ENCODE peak calls at places on chromosomes 5 and 9, in nine cellular contexts. One of them, this sample, is unnamed.

GRCh38 chr5:169256191-169256590 is 44.7 kb downstream of the SLIT3 start:
- DNase-seq in tibial nerve: no peak
- DNase-seq in AG09309: no peak
- DNase-seq in epithelial cell of esophagus: no peak
- DNase-seq in PC-3: no peak
- DNase-seq in CD8-positive, alpha-beta T cell: no peak
- DNase-seq in cardiac muscle cell: no peak
- DNase-seq in fibroblast of lung: no peak
- DNase-seq in DND-41: no peak
- DNase-seq in this sample: no peak

GRCh38 chr5:159286420-159287035 is 23.4 kb downstream of the UBLCP1 start:
- DNase-seq in tibial nerve: no peak
- DNase-seq in AG09309: peak; percentile 8
- DNase-seq in epithelial cell of esophagus: peak; percentile 63
- DNase-seq in PC-3: peak; percentile 49
- DNase-seq in CD8-positive, alpha-beta T cell: no peak
- DNase-seq in cardiac muscle cell: peak; percentile 48
- DNase-seq in fibroblast of lung: peak; percentile 34
- DNase-seq in DND-41: no peak
- DNase-seq in this sample: peak; percentile 56

GRCh38 chr9:129548571-129549135 is 72.2 kb downstream of the C9orf50 start:
- DNase-seq in tibial nerve: no peak
- DNase-seq in AG09309: no peak
- DNase-seq in epithelial cell of esophagus: no peak
- DNase-seq in PC-3: no peak
- DNase-seq in CD8-positive, alpha-beta T cell: no peak
- DNase-seq in cardiac muscle cell: no peak
- DNase-seq in fibroblast of lung: no peak
- DNase-seq in DND-41: no peak
- DNase-seq in this sample: no peak

GRCh38 chr9:14221119-14221518 is 92.8 kb downstream of the NFIB start:
- DNase-seq in tibial nerve: no peak
- DNase-seq in AG09309: no peak
- DNase-seq in epithelial cell of esophagus: no peak
- DNase-seq in PC-3: peak; percentile 56
- DNase-seq in CD8-positive, alpha-beta T cell: no peak
- DNase-seq in cardiac muscle cell: no peak
- DNase-seq in fibroblast of lung: peak; percentile 69
- DNase-seq in DND-41: no peak
- DNase-seq in this sample: no peak

GRCh38 chr9:32378993-32379729 is 5.3 kb upstream of the ACO1 start:
- DNase-seq in tibial nerve: peak; percentile 61
- DNase-seq in AG09309: peak; percentile 54
- DNase-seq in epithelial cell of esophagus: peak; percentile 83
- DNase-seq in PC-3: peak; percentile 81
- DNase-seq in CD8-positive, alpha-beta T cell: peak; percentile 32
- DNase-seq in cardiac muscle cell: peak; percentile 76
- DNase-seq in fibroblast of lung: peak; percentile 68
- DNase-seq in DND-41: peak; percentile 61
- DNase-seq in this sample: peak; percentile 85

GRCh38 chr5:142697356-142697807 is 11.5 kb upstream of the FGF1 start:
- DNase-seq in tibial nerve: no peak
- DNase-seq in AG09309: no peak
- DNase-seq in epithelial cell of esophagus: no peak
- DNase-seq in PC-3: no peak
- DNase-seq in CD8-positive, alpha-beta T cell: no peak
- DNase-seq in cardiac muscle cell: no peak
- DNase-seq in fibroblast of lung: peak; percentile 25
- DNase-seq in DND-41: no peak
- DNase-seq in this sample: peak; percentile 82

GRCh38 chr9:91428927-91429351 is 5.3 kb upstream of the NFIL3 start:
- DNase-seq in tibial nerve: peak; percentile 41
- DNase-seq in AG09309: no peak
- DNase-seq in epithelial cell of esophagus: peak; percentile 32
- DNase-seq in PC-3: no peak
- DNase-seq in CD8-positive, alpha-beta T cell: no peak
- DNase-seq in cardiac muscle cell: no peak
- DNase-seq in fibroblast of lung: no peak
- DNase-seq in DND-41: no peak
- DNase-seq in this sample: peak; percentile 86

GRCh38 chr5:132451387-132451786 is 39.2 kb downstream of the IRF1 start:
- DNase-seq in tibial nerve: no peak
- DNase-seq in AG09309: no peak
- DNase-seq in epithelial cell of esophagus: peak; percentile 47
- DNase-seq in PC-3: peak; percentile 60
- DNase-seq in CD8-positive, alpha-beta T cell: no peak
- DNase-seq in cardiac muscle cell: no peak
- DNase-seq in fibroblast of lung: peak; percentile 50
- DNase-seq in DND-41: no peak
- DNase-seq in this sample: peak; percentile 47

GRCh38 chr5:174145821-174146220 is 100.3 kb downstream of the NSG2 start:
- DNase-seq in tibial nerve: no peak
- DNase-seq in AG09309: no peak
- DNase-seq in epithelial cell of esophagus: no peak
- DNase-seq in PC-3: peak; percentile 16
- DNase-seq in CD8-positive, alpha-beta T cell: no peak
- DNase-seq in cardiac muscle cell: no peak
- DNase-seq in fibroblast of lung: peak; percentile 14
- DNase-seq in DND-41: no peak
- DNase-seq in this sample: peak; percentile 7

GRCh38 chr5:73480500-73480899 is 17.7 kb upstream of the BTF3 start:
- DNase-seq in tibial nerve: no peak
- DNase-seq in AG09309: no peak
- DNase-seq in epithelial cell of esophagus: no peak
- DNase-seq in PC-3: no peak
- DNase-seq in CD8-positive, alpha-beta T cell: no peak
- DNase-seq in cardiac muscle cell: no peak
- DNase-seq in fibroblast of lung: no peak
- DNase-seq in DND-41: no peak
- DNase-seq in this sample: no peak

GRCh38 chr5:763998-764781 is 20.3 kb downstream of the ZDHHC11B start:
- DNase-seq in tibial nerve: no peak
- DNase-seq in AG09309: no peak
- DNase-seq in epithelial cell of esophagus: no peak
- DNase-seq in PC-3: no peak
- DNase-seq in CD8-positive, alpha-beta T cell: no peak
- DNase-seq in cardiac muscle cell: no peak
- DNase-seq in fibroblast of lung: no peak
- DNase-seq in DND-41: no peak
- DNase-seq in this sample: no peak

GRCh38 chr5:179912386-179912785 is 4.7 kb upstream of the TBC1D9B start:
- DNase-seq in tibial nerve: no peak
- DNase-seq in AG09309: no peak
- DNase-seq in epithelial cell of esophagus: no peak
- DNase-seq in PC-3: no peak
- DNase-seq in CD8-positive, alpha-beta T cell: no peak
- DNase-seq in cardiac muscle cell: no peak
- DNase-seq in fibroblast of lung: no peak
- DNase-seq in DND-41: no peak
- DNase-seq in this sample: no peak

GRCh38 chr5:39420482-39421145 is 4.2 kb downstream of the DAB2 start:
- DNase-seq in tibial nerve: peak; percentile 79
- DNase-seq in AG09309: peak; percentile 57
- DNase-seq in epithelial cell of esophagus: no peak
- DNase-seq in PC-3: peak; percentile 76
- DNase-seq in CD8-positive, alpha-beta T cell: no peak
- DNase-seq in cardiac muscle cell: no peak
- DNase-seq in fibroblast of lung: peak; percentile 88
- DNase-seq in DND-41: no peak
- DNase-seq in this sample: peak; percentile 88
- H3K4me3 ChIP-seq in tibial nerve: peak overlapping the region; percentile 69
- H3K4me3 ChIP-seq in AG09309: peak overlapping the region; percentile 95
- H3K4me3 ChIP-seq in epithelial cell of esophagus: no peak overlapping the region
- H3K4me3 ChIP-seq in PC-3: no peak overlapping the region
- H3K4me3 ChIP-seq in CD8-positive, alpha-beta T cell: no peak overlapping the region
- H3K4me3 ChIP-seq in cardiac muscle cell: no peak overlapping the region
- H3K4me3 ChIP-seq in fibroblast of lung: peak overlapping the region; percentile 64
- H3K4me3 ChIP-seq in DND-41: no peak overlapping the region
- H3K4me3 ChIP-seq in this sample: no peak overlapping the region

GRCh38 chr5:125578551-125578950 is 832.1 kb upstream of the ZNF608 start:
- DNase-seq in tibial nerve: no peak
- DNase-seq in AG09309: no peak
- DNase-seq in epithelial cell of esophagus: no peak
- DNase-seq in PC-3: no peak
- DNase-seq in CD8-positive, alpha-beta T cell: no peak
- DNase-seq in cardiac muscle cell: no peak
- DNase-seq in fibroblast of lung: peak; percentile 63
- DNase-seq in DND-41: no peak
- DNase-seq in this sample: peak; percentile 60

GRCh38 chr5:125576823-125577222 is 830.4 kb upstream of the ZNF608 start:
- DNase-seq in tibial nerve: no peak
- DNase-seq in AG09309: no peak
- DNase-seq in epithelial cell of esophagus: no peak
- DNase-seq in PC-3: no peak
- DNase-seq in CD8-positive, alpha-beta T cell: no peak
- DNase-seq in cardiac muscle cell: no peak
- DNase-seq in fibroblast of lung: peak; percentile 31
- DNase-seq in DND-41: no peak
- DNase-seq in this sample: no peak

DNA sequence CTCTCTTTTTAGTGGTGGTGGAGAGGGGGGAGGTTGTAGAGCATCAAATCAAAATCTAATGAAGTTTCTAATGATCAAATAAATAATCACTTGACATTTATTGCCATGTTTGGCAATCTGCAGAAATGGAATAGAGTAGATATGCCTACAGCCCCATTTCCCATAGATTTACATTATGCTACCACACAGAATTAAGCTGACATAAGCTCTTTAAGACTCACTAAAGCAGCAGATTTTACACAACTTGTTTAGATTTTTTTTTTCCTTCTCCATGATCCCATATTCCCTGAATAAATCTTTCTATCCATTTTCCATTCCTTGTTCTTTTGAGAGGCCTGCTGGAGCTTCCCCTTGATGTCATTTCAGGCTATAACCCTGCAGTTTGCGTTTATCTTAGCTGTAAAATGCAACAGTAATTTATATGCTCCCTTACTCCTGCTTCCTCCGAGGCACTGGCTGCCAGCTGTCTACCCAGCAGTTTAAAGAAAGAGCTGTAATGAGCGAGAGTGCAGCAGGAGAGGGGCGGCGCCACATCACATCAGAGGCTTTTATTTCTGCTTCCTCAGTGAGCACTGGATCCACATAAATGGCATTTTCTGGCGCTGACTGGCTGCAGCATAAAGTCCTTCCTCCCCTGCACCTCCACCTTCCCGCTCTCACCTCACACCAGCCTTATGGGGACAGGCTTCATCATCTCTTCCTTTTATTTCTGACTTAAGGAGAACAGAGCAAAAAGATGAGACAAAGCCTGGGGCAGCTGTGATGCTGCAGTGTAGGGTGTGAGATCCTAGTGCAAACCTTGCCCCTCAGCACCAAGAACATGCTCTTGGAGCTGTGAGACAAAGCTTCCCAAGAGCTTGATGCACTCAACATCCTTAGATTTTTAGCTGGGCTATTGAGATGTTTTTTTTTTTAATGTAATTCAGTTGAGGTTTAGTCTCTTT is 829.4 kb upstream of the ZNF608 start:
- DNase-seq in tibial nerve: no peak
- DNase-seq in AG09309: no peak
- DNase-seq in epithelial cell of esophagus: no peak
- DNase-seq in PC-3: no peak
- DNase-seq in CD8-positive, alpha-beta T cell: no peak
- DNase-seq in cardiac muscle cell: peak; percentile 42
- DNase-seq in fibroblast of lung: peak; percentile 49
- DNase-seq in DND-41: peak; percentile 8
- DNase-seq in this sample: no peak
- TF ChIP-seq CTCF in tibial nerve: no peak
- TF ChIP-seq CTCF in AG09309: no peak
- TF ChIP-seq CTCF in epithelial cell of esophagus: no peak
- TF ChIP-seq CTCF in PC-3: no peak
- TF ChIP-seq CTCF in CD8-positive, alpha-beta T cell: no peak
- TF ChIP-seq CTCF in cardiac muscle cell: no peak
- TF ChIP-seq CTCF in fibroblast of lung: no peak
- TF ChIP-seq CTCF in DND-41: no peak
- TF ChIP-seq CTCF in this sample: no peak

DNA sequence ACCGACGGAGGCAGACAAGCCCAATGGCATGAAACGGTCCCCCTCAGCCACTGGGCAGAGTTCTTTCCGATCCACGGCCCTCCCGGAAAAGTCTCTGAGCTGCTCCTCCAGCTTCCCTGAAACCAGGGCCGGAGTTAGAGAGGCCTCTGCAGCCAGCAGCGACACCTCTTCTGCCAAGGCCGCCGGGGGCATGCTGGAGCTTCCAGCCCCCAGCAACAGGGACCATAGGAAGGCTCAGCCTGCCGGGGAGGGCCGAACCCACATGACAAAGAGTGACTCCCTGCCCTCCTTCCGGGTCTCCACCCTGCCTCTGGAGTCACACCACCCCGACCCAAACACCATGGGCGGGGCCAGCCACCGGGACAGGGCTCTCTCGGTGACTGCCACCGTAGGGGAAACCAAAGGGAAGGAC is 30.1 kb downstream of the CD180 start:
- DNase-seq in tibial nerve: no peak
- DNase-seq in AG09309: no peak
- DNase-seq in epithelial cell of esophagus: peak; percentile 30
- DNase-seq in PC-3: peak; percentile 24
- DNase-seq in CD8-positive, alpha-beta T cell: peak; percentile 59
- DNase-seq in cardiac muscle cell: no peak
- DNase-seq in fibroblast of lung: no peak
- DNase-seq in DND-41: peak; percentile 94
- DNase-seq in this sample: no peak
- H3K4me3 ChIP-seq in tibial nerve: peak overlapping the region; percentile 45
- H3K4me3 ChIP-seq in AG09309: no peak overlapping the region
- H3K4me3 ChIP-seq in epithelial cell of esophagus: no peak overlapping the region
- H3K4me3 ChIP-seq in PC-3: no peak overlapping the region
- H3K4me3 ChIP-seq in CD8-positive, alpha-beta T cell: peak overlapping the region; percentile 52
- H3K4me3 ChIP-seq in cardiac muscle cell: no peak overlapping the region
- H3K4me3 ChIP-seq in fibroblast of lung: no peak overlapping the region
- H3K4me3 ChIP-seq in DND-41: peak overlapping the region; percentile 87
- H3K4me3 ChIP-seq in this sample: no peak overlapping the region

GRCh38 chr5:140240987-140241706 is 61.8 kb downstream of the PFDN1 start:
- DNase-seq in tibial nerve: peak; percentile 76
- DNase-seq in AG09309: peak; percentile 67
- DNase-seq in epithelial cell of esophagus: peak; percentile 91
- DNase-seq in PC-3: peak; percentile 86
- DNase-seq in CD8-positive, alpha-beta T cell: no peak
- DNase-seq in cardiac muscle cell: peak; percentile 95
- DNase-seq in fibroblast of lung: peak; percentile 92
- DNase-seq in DND-41: no peak
- DNase-seq in this sample: peak; percentile 89

GRCh38 chr5:140243855-140244254 is 59.0 kb downstream of the PFDN1 start:
- DNase-seq in tibial nerve: no peak
- DNase-seq in AG09309: no peak
- DNase-seq in epithelial cell of esophagus: no peak
- DNase-seq in PC-3: no peak
- DNase-seq in CD8-positive, alpha-beta T cell: no peak
- DNase-seq in cardiac muscle cell: no peak
- DNase-seq in fibroblast of lung: no peak
- DNase-seq in DND-41: no peak
- DNase-seq in this sample: no peak

GRCh38 chr5:140239939-140240700 is 62.8 kb downstream of the PFDN1 start:
- DNase-seq in tibial nerve: peak; percentile 33
- DNase-seq in AG09309: no peak
- DNase-seq in epithelial cell of esophagus: peak; percentile 73
- DNase-seq in PC-3: peak; percentile 69
- DNase-seq in CD8-positive, alpha-beta T cell: peak; percentile 41
- DNase-seq in cardiac muscle cell: peak; percentile 79
- DNase-seq in fibroblast of lung: peak; percentile 60
- DNase-seq in DND-41: peak; percentile 65
- DNase-seq in this sample: peak; percentile 65

GRCh38 chr5:140242890-140243585 is 59.9 kb downstream of the PFDN1 start:
- DNase-seq in tibial nerve: no peak
- DNase-seq in AG09309: no peak
- DNase-seq in epithelial cell of esophagus: no peak
- DNase-seq in PC-3: no peak
- DNase-seq in CD8-positive, alpha-beta T cell: no peak
- DNase-seq in cardiac muscle cell: no peak
- DNase-seq in fibroblast of lung: no peak
- DNase-seq in DND-41: no peak
- DNase-seq in this sample: no peak

GRCh38 chr5:140242099-140242498 is 60.8 kb downstream of the PFDN1 start:
- DNase-seq in tibial nerve: no peak
- DNase-seq in AG09309: no peak
- DNase-seq in epithelial cell of esophagus: no peak
- DNase-seq in PC-3: no peak
- DNase-seq in CD8-positive, alpha-beta T cell: no peak
- DNase-seq in cardiac muscle cell: no peak
- DNase-seq in fibroblast of lung: no peak
- DNase-seq in DND-41: no peak
- DNase-seq in this sample: peak; percentile 37
- TF ChIP-seq CTCF in tibial nerve: no peak
- TF ChIP-seq CTCF in AG09309: no peak
- TF ChIP-seq CTCF in epithelial cell of esophagus: no peak
- TF ChIP-seq CTCF in PC-3: peak; percentile 36
- TF ChIP-seq CTCF in CD8-positive, alpha-beta T cell: no peak
- TF ChIP-seq CTCF in cardiac muscle cell: peak; percentile 20
- TF ChIP-seq CTCF in fibroblast of lung: no peak
- TF ChIP-seq CTCF in DND-41: peak; percentile 12
- TF ChIP-seq CTCF in this sample: peak; percentile 28